ENCODE peak calls at places on chromosomes 6 and 20, in five cellular contexts. U is CD8-positive, alpha-beta T cell; H is GM23338; W is lower lobe of right lung; V is HepG2. I is an unnamed sample.

GRCh38 chr6:137542713-137543112 is 48.5 kb upstream of the OLIG3 start:
- ATAC-seq in U (no peak), H (no peak), W (no peak), V (no peak), I (no peak)

GRCh38 chr6:168332020-168332419 is 12.4 kb upstream of the DACT2 start:
- ATAC-seq in U (no peak), H (peak), W (peak), V (no peak), I (no peak)

GRCh38 chr6:3208096-3208774 is 19.2 kb downstream of the TUBB2B start:
- ATAC-seq in U (no peak), H (peak), W (peak), V (peak), I (peak)

GRCh38 chr6:74749211-74750142 is 456.4 kb downstream of the COL12A1 start:
- ATAC-seq in U (no peak), H (peak), W (peak), V (no peak), I (no peak)

GRCh38 chr6:56148488-56149190 is 98.7 kb downstream of the COL21A1 start:
- ATAC-seq in U (no peak), H (no peak), W (no peak), V (no peak), I (no peak)

GRCh38 chr20:9408422-9409300 is 105.7 kb upstream of the LAMP5 start:
- ATAC-seq in U (no peak), H (no peak), W (peak), V (peak), I (no peak)

GRCh38 chr6:46236752-46237151 is 66.0 kb upstream of the ENPP5 start:
- ATAC-seq in U (no peak), H (no peak), W (no peak), V (no peak), I (no peak)

GRCh38 chr6:134632034-134632433 is 314.1 kb upstream of the SGK1 start:
- ATAC-seq in U (no peak), H (no peak), W (no peak), V (no peak), I (no peak)

GRCh38 chr6:53338304-53338703 is 10.4 kb downstream of the ELOVL5 start:
- ATAC-seq in U (no peak), H (no peak), W (no peak), V (no peak), I (no peak)

GRCh38 chr6:157106487-157106886 is 216.8 kb downstream of the TMEM242 start:
- ATAC-seq in U (no peak), H (peak), W (peak), V (peak), I (no peak)

GRCh38 chr6:90083891-90084290 is 189.6 kb downstream of the GJA10 start:
- ATAC-seq in U (peak), H (no peak), W (no peak), V (no peak), I (no peak)

GRCh38 chr20:4585104-4585753 is 136.5 kb upstream of the PRND start:
- ATAC-seq in U (no peak), H (no peak), W (no peak), V (no peak), I (no peak)

GRCh38 chr20:59406446-59406845 is 106.0 kb downstream of the EDN3 start:
- ATAC-seq in U (no peak), H (no peak), W (no peak), V (no peak), I (peak)

GRCh38 chr20:21681219-21681931 is 24.1 kb upstream of the PAX1 start:
- ATAC-seq in U (no peak), H (no peak), W (no peak), V (peak), I (peak)

GRCh38 chr6:87922947-87923330 is 124.7 kb upstream of the SPACA1 start:
- ATAC-seq in U (peak), H (no peak), W (peak), V (no peak), I (no peak)

GRCh38 chr20:25538838-25539665 is 46.3 kb downstream of the NINL start:
- ATAC-seq in U (no peak), H (peak), W (peak), V (peak), I (no peak)

GRCh38 chr6:41209976-41210375 is 9.0 kb upstream of the TREML2 start:
- ATAC-seq in U (no peak), H (no peak), W (no peak), V (no peak), I (no peak)

GRCh38 chr6:4790158-4790899 is 14.1 kb downstream of the CDYL start:
- ATAC-seq in U (no peak), H (no peak), W (no peak), V (peak), I (no peak)

GRCh38 chr6:22024973-22025467 is 271.8 kb downstream of the PRL start:
- ATAC-seq in U (no peak), H (no peak), W (no peak), V (no peak), I (no peak)

GRCh38 chr6:67666177-67666964 is 968.7 kb upstream of the ADGRB3 start:
- ATAC-seq in U (no peak), H (no peak), W (no peak), V (no peak), I (no peak)

GRCh38 chr6:111805511-111806181 is 67.6 kb downstream of the FYN start:
- ATAC-seq in U (peak), H (no peak), W (peak), V (no peak), I (no peak)

GRCh38 chr6:16683524-16684194 is 77.6 kb downstream of the ATXN1 start:
- ATAC-seq in U (peak), H (no peak), W (peak), V (peak), I (peak)

GRCh38 chr6:27096834-27097511 is 150.5 kb upstream of the PRSS16 start:
- ATAC-seq in U (no peak), H (peak), W (peak), V (no peak), I (no peak)

GRCh38 chr6:4350571-4351505 is 215.5 kb upstream of the ECI2 start:
- ATAC-seq in U (no peak), H (no peak), W (no peak), V (no peak), I (peak)

GRCh38 chr6:27931209-27931608 is 19.0 kb upstream of the OR2B2 start:
- ATAC-seq in U (no peak), H (no peak), W (no peak), V (no peak), I (no peak)

GRCh38 chr20:25341716-25342680 is 48.6 kb downstream of the ABHD12 start:
- ATAC-seq in U (no peak), H (no peak), W (no peak), V (no peak), I (no peak)

GRCh38 chr20:49691818-49692568 is 21.7 kb downstream of the B4GALT5 start:
- ATAC-seq in U (no peak), H (no peak), W (no peak), V (no peak), I (no peak)

GRCh38 chr6:34317172-34317477 is 68.3 kb upstream of the SMIM29 start:
- ATAC-seq in U (no peak), H (peak), W (no peak), V (no peak), I (no peak)

GRCh38 chr20:24027229-24027628 is 38.6 kb upstream of the GGTLC1 start:
- ATAC-seq in U (peak), H (no peak), W (peak), V (no peak), I (peak)

GRCh38 chr6:134932535-134933470 is 17.1 kb downstream of the ALDH8A1 start:
- ATAC-seq in U (no peak), H (no peak), W (no peak), V (no peak), I (no peak)

GRCh38 chr6:41504526-41505021 is 41.6 kb upstream of the FOXP4 start:
- ATAC-seq in U (no peak), H (peak), W (peak), V (no peak), I (peak)

GRCh38 chr6:126537437-126537836 is 197.5 kb downstream of the CENPW start:
- ATAC-seq in U (no peak), H (no peak), W (no peak), V (no peak), I (no peak)
- H3K4me3 ChIP-seq in U (no peak), H (no peak), W (no peak), V (no peak), I (no peak)

DNA sequence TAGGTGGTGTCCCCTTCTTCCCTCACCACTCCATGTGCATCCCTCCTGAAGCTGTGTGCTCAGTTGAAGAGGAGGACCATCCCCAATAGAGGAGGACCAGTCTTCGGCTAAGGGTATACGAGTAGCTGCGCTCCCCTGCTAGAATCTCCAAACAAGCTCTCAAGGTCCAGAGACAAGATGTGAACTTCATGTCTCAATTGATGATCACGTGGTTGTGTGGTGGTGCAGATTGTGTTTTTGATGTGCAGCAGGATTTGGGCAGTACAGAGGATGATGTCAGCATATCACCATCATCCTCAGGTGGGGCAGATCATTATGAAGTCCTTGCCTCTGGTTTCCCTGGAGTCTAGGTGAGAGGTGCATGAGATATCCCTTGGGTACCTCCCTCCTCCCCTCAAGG is 20.0 kb upstream of the DDR1 start:
- ATAC-seq in U (no peak), H (no peak), W (no peak), V (no peak), I (no peak)
- TF ChIP-seq CTCF in U (no peak), H (no peak), W (no peak), V (no peak), I (no peak)

GRCh38 chr6:147219463-147219862 is 15.2 kb downstream of the STXBP5 start:
- ATAC-seq in U (no peak), H (no peak), W (no peak), V (no peak), I (no peak)
- H3K4me3 ChIP-seq in U (no peak), H (no peak), W (no peak), V (no peak), I (no peak)

DNA sequence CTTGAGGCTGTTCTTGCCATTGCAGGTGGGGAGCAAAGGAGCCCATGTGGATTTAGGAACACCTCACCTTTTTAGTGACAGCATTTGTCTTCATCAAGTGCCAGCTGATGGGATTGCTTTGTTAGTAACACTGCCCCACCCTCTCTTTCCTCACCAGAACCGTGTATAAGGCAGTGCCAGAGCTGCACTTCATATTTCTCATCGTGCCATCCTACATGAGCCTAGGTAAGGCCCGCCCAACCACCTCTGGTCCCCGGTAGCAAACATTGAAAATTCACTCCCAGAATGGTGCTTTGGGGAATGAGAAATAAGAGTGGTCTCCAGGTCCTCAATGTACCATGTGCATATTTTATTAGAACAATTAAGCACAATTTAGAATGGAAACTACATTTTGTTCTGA is 22.7 kb downstream of the CFAP61 start:
- ATAC-seq in U (no peak), H (no peak), W (no peak), V (no peak), I (no peak)
- TF ChIP-seq CTCF in U (no peak), H (no peak), W (no peak), V (no peak), I (no peak)

DNA sequence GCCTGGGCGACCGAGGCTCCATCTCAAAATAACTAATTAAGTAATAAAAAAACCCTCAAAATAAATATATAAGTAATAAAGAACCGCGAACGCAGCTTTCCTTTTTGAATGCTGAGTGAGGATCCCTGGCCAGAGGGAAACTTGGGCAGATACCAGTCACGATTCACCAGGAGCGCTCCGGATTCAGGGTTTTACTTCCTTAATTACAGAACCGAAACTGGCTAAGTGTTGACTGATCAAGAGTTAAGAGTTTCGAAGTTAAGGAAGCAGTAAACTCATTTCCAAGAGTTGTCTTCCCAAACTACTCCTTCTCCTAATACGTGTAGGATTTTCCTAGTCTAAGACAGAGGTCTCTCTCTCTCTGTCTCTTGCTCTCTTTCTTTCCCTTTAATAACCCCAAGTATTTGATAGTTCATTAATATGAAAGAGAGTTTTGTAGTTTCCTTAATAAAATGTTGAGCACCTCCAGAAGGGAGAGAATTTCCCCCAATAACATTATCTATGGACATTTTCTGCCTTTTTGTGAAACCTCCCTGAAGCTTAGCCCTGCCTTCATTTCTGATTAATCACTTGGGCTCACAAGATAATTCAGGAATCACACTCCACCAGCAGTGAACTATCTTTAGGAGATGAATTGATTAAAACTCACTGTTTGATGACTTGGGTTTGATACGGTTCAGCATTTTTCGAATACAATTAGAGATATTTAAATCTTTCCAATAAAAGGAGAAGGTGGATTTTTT is 61.5 kb upstream of the ZNF217 start:
- ATAC-seq in U (no peak), H (no peak), W (peak), V (no peak), I (no peak)
- H3K4me3 ChIP-seq in U (no peak), H (no peak), W (no peak), V (no peak), I (no peak)

DNA sequence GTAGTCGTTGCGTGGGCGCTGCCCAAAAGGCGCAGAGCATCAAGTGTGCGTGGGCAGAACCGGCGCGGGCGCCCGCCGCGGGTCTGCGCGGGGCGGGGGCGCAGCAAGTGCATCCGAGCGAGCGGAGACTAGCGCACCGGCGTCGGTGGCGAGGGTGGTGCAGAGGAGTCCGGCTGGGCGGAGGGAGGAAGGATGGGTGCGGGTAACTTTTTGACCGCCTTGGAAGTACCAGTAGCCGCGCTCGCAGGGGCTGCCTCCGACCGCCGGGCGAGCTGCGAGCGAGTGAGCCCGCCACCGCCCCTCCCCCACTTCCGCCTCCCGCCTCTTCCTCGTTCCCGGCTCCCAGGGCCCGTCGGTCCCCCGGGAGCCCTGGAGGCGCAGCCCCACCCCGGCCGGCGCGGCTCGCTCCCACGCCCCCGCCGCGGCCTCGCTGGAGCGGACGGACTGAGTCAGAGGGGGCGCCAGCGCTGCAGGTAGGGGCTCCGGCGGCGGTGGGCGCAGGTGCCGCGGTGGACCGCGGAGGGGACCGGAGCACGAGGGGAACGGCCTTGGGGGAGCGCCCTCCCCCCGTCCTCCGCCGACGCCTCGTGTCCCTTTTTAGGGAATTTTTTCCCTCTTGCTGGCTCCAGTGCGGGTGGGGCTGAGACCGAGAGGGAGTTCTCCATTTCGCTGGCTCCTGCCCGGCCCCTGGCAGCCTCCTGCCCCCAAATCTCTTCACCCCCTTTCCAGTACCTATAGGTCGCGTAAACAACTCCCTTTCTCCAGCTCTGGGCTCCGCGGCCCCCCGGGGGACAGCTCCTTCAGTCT is 1.6 kb upstream of the DBNDD2 start:
- ATAC-seq in U (peak), H (peak), W (peak), V (peak), I (peak)
- TF ChIP-seq CTCF in U (no peak), H (no peak), W (no peak), V (peak), I (no peak)

GRCh38 chr6:139473731-139474130 is 99.3 kb upstream of the CITED2 start:
- ATAC-seq in U (no peak), H (no peak), W (no peak), V (no peak), I (no peak)

GRCh38 chr6:139472341-139473038 is 98.0 kb upstream of the CITED2 start:
- ATAC-seq in U (no peak), H (no peak), W (peak), V (no peak), I (peak)

GRCh38 chr6:139475231-139475630 is 100.8 kb upstream of the CITED2 start:
- ATAC-seq in U (no peak), H (no peak), W (no peak), V (no peak), I (no peak)

GRCh38 chr6:139473239-139473701 is 98.8 kb upstream of the CITED2 start:
- ATAC-seq in U (no peak), H (peak), W (peak), V (no peak), I (peak)

GRCh38 chr6:139474145-139475108 is 100.0 kb upstream of the CITED2 start:
- ATAC-seq in U (no peak), H (peak), W (peak), V (no peak), I (peak)
- H3K4me3 ChIP-seq in U (no peak), H (peak), W (peak), V (no peak), I (peak)

I was measured in gastroesophageal sphincter.